ENCODE peak calls at places on chromosomes 5 and 9, in eight cellular contexts. L, M, T, G, O, H, I and V are unnamed samples.

GRCh38 chr5:122967625-122968024 is 68.9 kb downstream of the PPIC start:
- DNase-seq in L (no peak), M (no peak), T (no peak), G (peak; percentile 20), O (no peak), H (no peak), I (no peak), V (no peak)

GRCh38 chr9:77063645-77064285 is 44.3 kb downstream of the FOXB2 start:
- DNase-seq in L (peak; percentile 50), M (peak; percentile 13), T (no peak), G (no peak), O (no peak), H (peak; percentile 47), I (peak; percentile 86), V (no peak)

GRCh38 chr5:75756191-75756590 is 39.0 kb upstream of the POC5 start:
- DNase-seq in L (no peak), M (peak; percentile 3), T (no peak), G (no peak), O (no peak), H (no peak), I (no peak), V (no peak)

GRCh38 chr5:9058161-9058560 is 487.7 kb downstream of the SEMA5A start:
- DNase-seq in L (no peak), M (no peak), T (no peak), G (no peak), O (no peak), H (no peak), I (peak; percentile 28), V (no peak)

GRCh38 chr9:20941177-20941690 is 90.2 kb downstream of the HACD4 start:
- DNase-seq in L (peak; percentile 76), M (peak; percentile 78), T (peak; percentile 60), G (peak; percentile 58), O (no peak), H (no peak), I (peak; percentile 75), V (peak; percentile 32)

GRCh38 chr5:75055727-75056144 is 3.4 kb upstream of the GCNT4 start:
- DNase-seq in L (peak; percentile 59), M (peak; percentile 38), T (no peak), G (no peak), O (no peak), H (peak; percentile 65), I (peak; percentile 8), V (no peak)

GRCh38 chr9:36486933-36487481 is 85.7 kb upstream of the MELK start:
- DNase-seq in L (peak; percentile 25), M (peak; percentile 21), T (peak; percentile 46), G (peak; percentile 62), O (peak; percentile 82), H (no peak), I (no peak), V (peak; percentile 88)

GRCh38 chr9:76646249-76646648 is 118.0 kb upstream of the PCA3 start:
- DNase-seq in L (peak; percentile 46), M (peak; percentile 22), T (no peak), G (no peak), O (no peak), H (no peak), I (peak; percentile 35), V (no peak)

GRCh38 chr9:100167176-100167575 is 68.1 kb downstream of the INVS start:
- DNase-seq in L (peak; percentile 19), M (peak; percentile 16), T (no peak), G (no peak), O (no peak), H (no peak), I (peak; percentile 30), V (no peak)

GRCh38 chr9:72930828-72931227 is 22.0 kb downstream of the ALDH1A1 start:
- DNase-seq in L (no peak), M (no peak), T (no peak), G (no peak), O (no peak), H (no peak), I (no peak), V (no peak)

GRCh38 chr5:150781706-150782614 is 3.4 kb downstream of the SMIM3 start:
- DNase-seq in L (peak; percentile 96), M (peak; percentile 93), T (peak; percentile 79), G (no peak), O (no peak), H (peak; percentile 89), I (peak; percentile 100), V (no peak)
- H3K4me3 ChIP-seq in L (no peak overlapping the region), M (peak overlapping the region; percentile 33), T (no peak overlapping the region), G (no peak overlapping the region), O (no peak overlapping the region), H (peak overlapping the region; percentile 17), I (peak overlapping the region; percentile 79), V (no peak overlapping the region)

GRCh38 chr5:23742701-23743100 is 235.3 kb downstream of the PRDM9 start:
- DNase-seq in L (peak; percentile 0), M (peak; percentile 6), T (no peak), G (no peak), O (no peak), H (no peak), I (peak; percentile 0), V (no peak)
- TF ChIP-seq CTCF in L (no peak), M (no peak), T (no peak), G (no peak), O (no peak), H (no peak), I (no peak), V (no peak)

DNA sequence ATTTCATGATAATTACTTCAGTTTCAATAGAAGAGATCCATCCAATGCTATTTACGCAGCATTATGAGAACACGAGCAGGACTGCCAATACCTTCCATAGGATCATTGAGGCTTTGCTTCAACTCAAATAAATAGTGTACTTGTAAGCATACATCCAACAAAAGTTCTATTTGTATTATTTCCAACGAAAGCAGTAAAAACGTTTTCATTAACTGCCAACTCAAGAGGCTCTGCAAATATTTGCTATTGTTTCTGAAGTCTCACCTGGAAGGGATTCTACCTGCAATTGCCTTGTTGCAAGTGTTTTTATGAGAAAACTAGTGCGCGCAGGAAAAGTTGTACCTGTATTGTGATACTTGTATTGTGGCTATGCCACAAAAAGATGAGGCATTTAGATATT is 11.0 kb upstream of the GNPDA1 start:
- DNase-seq in L (no peak), M (no peak), T (no peak), G (no peak), O (no peak), H (no peak), I (no peak), V (no peak)
- H3K4me3 ChIP-seq in L (peak overlapping the region; percentile 30), M (no peak overlapping the region), T (no peak overlapping the region), G (no peak overlapping the region), O (no peak overlapping the region), H (no peak overlapping the region), I (no peak overlapping the region), V (no peak overlapping the region)

GRCh38 chr5:135318924-135319323 is 80.1 kb downstream of the MACROH2A1 start:
- DNase-seq in L (no peak), M (no peak), T (peak; percentile 6), G (no peak), O (no peak), H (no peak), I (no peak), V (no peak)

GRCh38 chr5:135318037-135318436 is 81.0 kb downstream of the MACROH2A1 start:
- DNase-seq in L (no peak), M (no peak), T (no peak), G (peak; percentile 3), O (no peak), H (no peak), I (no peak), V (no peak)

GRCh38 chr5:135320718-135321484 is 78.1 kb downstream of the MACROH2A1 start:
- DNase-seq in L (no peak), M (no peak), T (no peak), G (no peak), O (no peak), H (no peak), I (no peak), V (peak; percentile 80)

GRCh38 chr5:135319458-135319857 is 79.6 kb downstream of the MACROH2A1 start:
- DNase-seq in L (no peak), M (no peak), T (no peak), G (no peak), O (no peak), H (no peak), I (no peak), V (no peak)

DNA sequence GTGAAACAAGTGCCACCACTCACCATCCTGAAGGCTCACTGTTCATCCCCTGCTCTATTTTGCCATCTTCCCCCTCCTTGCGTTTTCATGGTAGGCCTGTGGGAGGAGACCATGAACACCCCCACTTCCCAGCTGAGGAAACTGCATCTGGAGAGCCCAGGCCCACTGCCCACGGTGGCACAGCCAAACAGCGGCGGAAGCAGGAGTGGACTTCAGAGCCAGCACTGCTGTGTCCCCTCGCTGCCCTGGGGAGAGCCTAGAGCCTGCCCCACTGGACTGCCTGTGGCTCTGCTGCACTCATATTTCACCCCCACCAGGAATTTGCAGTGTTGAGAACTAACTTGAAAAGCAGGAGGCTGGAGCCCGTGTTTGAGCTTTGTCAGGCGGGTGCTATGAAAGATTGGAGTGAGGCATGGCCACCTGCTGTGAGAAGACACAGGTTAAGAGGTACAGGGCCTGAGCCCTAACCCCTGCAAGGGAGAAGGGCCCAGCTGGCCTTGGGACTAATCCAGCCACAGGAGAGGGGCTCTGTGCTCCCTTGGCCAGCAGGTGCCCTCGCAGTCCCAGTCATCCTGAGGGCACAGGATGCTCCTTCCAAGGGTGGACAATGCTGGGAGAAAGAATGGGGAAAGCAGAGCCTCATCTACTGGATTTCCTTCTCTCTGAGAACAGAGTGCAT is 79.0 kb downstream of the MACROH2A1 start:
- DNase-seq in L (no peak), M (no peak), T (peak; percentile 4), G (no peak), O (no peak), H (no peak), I (no peak), V (peak; percentile 78)
- TF ChIP-seq CTCF in L (peak; percentile 8), M (no peak), T (no peak), G (no peak), O (no peak), H (peak; percentile 7), I (peak; percentile 6), V (no peak)

DNA sequence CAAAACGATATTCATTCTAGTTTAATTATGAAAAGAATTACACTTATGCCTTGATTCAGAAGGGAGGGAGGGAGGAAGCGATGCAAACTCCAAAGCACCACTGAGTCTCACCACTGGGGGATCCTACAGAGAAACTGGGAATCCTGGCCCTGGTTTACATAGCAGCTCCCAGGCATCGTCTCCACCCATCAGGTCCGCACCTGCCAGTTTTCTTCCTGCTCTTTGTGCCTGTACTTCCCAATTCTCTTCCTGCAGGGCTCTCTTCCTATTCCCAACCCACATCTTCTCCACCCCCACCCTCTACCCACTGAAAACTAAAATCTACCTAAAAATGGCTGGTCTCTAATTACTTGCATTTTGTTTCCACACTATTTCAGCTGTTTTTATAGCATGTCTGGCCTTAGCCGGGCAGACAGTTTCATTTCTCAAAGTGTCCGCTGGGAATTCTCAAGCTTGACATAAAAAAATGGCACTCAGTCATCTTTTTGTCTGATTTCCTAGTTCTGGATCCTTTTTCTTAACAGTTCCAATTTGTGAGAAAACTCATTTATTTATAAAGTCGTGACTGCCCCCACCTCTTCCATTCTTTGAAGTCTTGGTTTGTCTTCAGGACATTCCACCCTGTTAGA is 1.6 kb upstream of the TNIP1 start:
- DNase-seq in L (peak; percentile 46), M (no peak), T (no peak), G (no peak), O (no peak), H (no peak), I (no peak), V (no peak)
- H3K4me3 ChIP-seq in L (peak overlapping the region; percentile 69), M (peak overlapping the region; percentile 79), T (no peak overlapping the region), G (no peak overlapping the region), O (no peak overlapping the region), H (no peak overlapping the region), I (no peak overlapping the region), V (no peak overlapping the region)